ENCODE peak calls at places on chromosomes 16 and 17, in nine cellular contexts. A is HEK293T; V is NCI-H1092 treated with DMSO at 0.1 percent for 48 hours; L is A172; H is GM04503; N is endothelial cell; T is activated CD8-positive, alpha-beta T cell treated with anti-CD3 and anti-CD28 coated beads, Interleukin-2, amount 10 ng/mL, durations not matched to agents 7 days and 5 days; X is activated gamma-delta T cell treated with Interleukin-2 at 50 U/mL for 16 hours; S is EL. Y is an unnamed sample.

GRCh38 chr16:15523092-15523541 is 88.7 kb downstream of the BMERB1 start:
- DNase-seq in N (no peak), S (no peak), H (no peak), T (no peak), L (no peak), V (no peak), X (no peak), A (no peak), Y (no peak)

GRCh38 chr17:489758-490329 is 137.2 kb upstream of the RPH3AL start:
- DNase-seq in N (peak), V (no peak), X (peak), S (peak), H (no peak), T (peak), L (peak), A (peak), Y (peak)

GRCh38 chr16:75044800-75045361 is 46.1 kb downstream of the ZNRF1 start:
- DNase-seq in T (no peak), L (no peak), H (peak), N (no peak), X (no peak), V (peak), A (no peak), S (peak), Y (no peak)

GRCh38 chr17:81697261-81698044 is 5.7 kb upstream of the MRPL12 start:
- DNase-seq in A (no peak), N (no peak), L (no peak), V (no peak), H (no peak), X (no peak), T (no peak), S (no peak), Y (no peak)

GRCh38 chr17:376936-377863 is 24.6 kb upstream of the RPH3AL start:
- DNase-seq in X (no peak), V (no peak), L (no peak), S (no peak), H (peak), A (no peak), T (no peak), N (no peak), Y (peak)

GRCh38 chr16:78503501-78504110 is 404.2 kb downstream of the WWOX start:
- DNase-seq in S (peak), N (peak), A (peak), T (peak), L (peak), H (peak), X (peak), V (peak), Y (no peak)

GRCh38 chr17:1972429-1973160 is 52.5 kb downstream of the RTN4RL1 start:
- DNase-seq in H (no peak), L (no peak), V (no peak), T (no peak), A (peak), S (no peak), X (no peak), N (no peak), Y (peak)

GRCh38 chr17:78745407-78746088 is 36.5 kb downstream of the CYTH1 start:
- DNase-seq in T (peak), A (no peak), S (peak), V (no peak), X (peak), H (no peak), N (peak), L (peak), Y (peak)

GRCh38 chr16:21263640-21264211 is 14.4 kb downstream of the CRYM start:
- DNase-seq in S (peak), T (no peak), V (peak), N (no peak), X (no peak), H (peak), A (no peak), L (no peak), Y (peak)

GRCh38 chr17:10605221-10605783 is 51.8 kb downstream of the MYH3 start:
- DNase-seq in X (no peak), T (no peak), N (no peak), S (no peak), H (no peak), L (no peak), V (no peak), A (no peak), Y (no peak)

GRCh38 chr17:4900231-4901107 is 1.1 kb downstream of the C17orf107 start:
- DNase-seq in S (no peak), V (no peak), L (no peak), X (peak), H (no peak), T (peak), N (peak), A (no peak), Y (peak)

GRCh38 chr17:82884923-82885322 is 45.1 kb upstream of the ZNF750 start:
- DNase-seq in H (no peak), N (no peak), T (peak), L (no peak), V (no peak), X (peak), S (no peak), A (no peak), Y (no peak)

GRCh38 chr16:89764711-89765201 is 43.4 kb downstream of the ZNF276 start:
- DNase-seq in S (no peak), T (peak), L (no peak), N (no peak), X (peak), H (no peak), A (no peak), V (no peak), Y (peak)

GRCh38 chr17:48997103-48997826 is at the start of gene IGF2BP1:
- DNase-seq in T (no peak), S (peak), A (peak), H (no peak), X (no peak), L (peak), V (no peak), N (peak), Y (peak)

GRCh38 chr17:57342141-57342540 is 85.8 kb downstream of the MSI2 start:
- DNase-seq in S (no peak), N (no peak), V (peak), H (no peak), X (no peak), T (no peak), A (no peak), L (no peak), Y (no peak)

GRCh38 chr16:12639044-12639443 is 164.6 kb downstream of the CPPED1 start:
- DNase-seq in N (no peak), H (peak), T (no peak), X (no peak), V (no peak), L (peak), A (no peak), S (peak), Y (peak)

GRCh38 chr17:39244016-39244599 is 18.4 kb upstream of the STAC2 start:
- DNase-seq in N (no peak), A (no peak), L (no peak), X (no peak), T (peak), S (no peak), V (no peak), H (no peak), Y (peak)

GRCh38 chr16:85258166-85258565 is 145.9 kb upstream of the CIBAR2 start:
- DNase-seq in V (no peak), X (no peak), N (no peak), A (no peak), L (no peak), S (no peak), T (no peak), H (no peak), Y (no peak)

GRCh38 chr17:81018044-81018802 is 16.7 kb upstream of the BAIAP2 start:
- DNase-seq in S (peak), L (no peak), V (peak), A (no peak), H (no peak), N (no peak), X (peak), T (peak), Y (peak)

GRCh38 chr17:7883781-7884386 is 4.7 kb upstream of the CHD3 start:
- DNase-seq in L (peak), S (peak), V (peak), X (no peak), H (no peak), A (no peak), T (peak), N (no peak), Y (peak)

GRCh38 chr17:4364622-4365041 is 1.8 kb downstream of the UBE2G1 start:
- DNase-seq in L (no peak), S (no peak), N (no peak), T (no peak), X (no peak), V (no peak), A (no peak), H (no peak), Y (peak)

GRCh38 chr16:86775401-86775985 is 197.1 kb downstream of the FOXL1 start:
- DNase-seq in V (no peak), N (no peak), L (peak), H (no peak), A (no peak), T (no peak), X (no peak), S (no peak), Y (no peak)

Y was measured in osteoblast.